ENCODE peak calls at places on chromosomes 11 and 22, in four cellular contexts. One of them, this sample, is unnamed.

GRCh38 chr22:19824197-19825015 is 30.3 kb downstream of the GNB1L start:
- DNase-seq in C1 segment of cervical spinal cord: no peak
- DNase-seq in GOT3: no peak
- DNase-seq in iris pigment epithelial cell: no peak
- DNase-seq in this sample: no peak

GRCh38 chr22:26624788-26625187 is 3.0 kb downstream of the CRYBA4 start:
- DNase-seq in C1 segment of cervical spinal cord: no peak
- DNase-seq in GOT3: no peak
- DNase-seq in iris pigment epithelial cell: no peak
- DNase-seq in this sample: no peak

GRCh38 chr22:19361501-19362103 is 69.9 kb downstream of the HIRA start:
- DNase-seq in C1 segment of cervical spinal cord: no peak
- DNase-seq in GOT3: no peak
- DNase-seq in iris pigment epithelial cell: peak
- DNase-seq in this sample: no peak

GRCh38 chr11:92393218-92393617 is 168.6 kb downstream of the FAT3 start:
- DNase-seq in C1 segment of cervical spinal cord: no peak
- DNase-seq in GOT3: no peak
- DNase-seq in iris pigment epithelial cell: no peak
- DNase-seq in this sample: no peak

GRCh38 chr11:77407613-77408012 is 66.3 kb downstream of the PAK1 start:
- DNase-seq in C1 segment of cervical spinal cord: no peak
- DNase-seq in GOT3: no peak
- DNase-seq in iris pigment epithelial cell: peak
- DNase-seq in this sample: peak

GRCh38 chr22:27212617-27213177 is 555.3 kb downstream of the MIAT start:
- DNase-seq in C1 segment of cervical spinal cord: no peak
- DNase-seq in GOT3: peak
- DNase-seq in iris pigment epithelial cell: peak
- DNase-seq in this sample: peak

GRCh38 chr11:62753736-62754603 is at the start of gene ZBTB3:
- DNase-seq in C1 segment of cervical spinal cord: peak
- DNase-seq in GOT3: peak
- DNase-seq in iris pigment epithelial cell: peak
- DNase-seq in this sample: peak

GRCh38 chr11:57712256-57713150 is at the start of gene TMX2:
- DNase-seq in C1 segment of cervical spinal cord: peak
- DNase-seq in GOT3: peak
- DNase-seq in iris pigment epithelial cell: peak
- DNase-seq in this sample: peak

GRCh38 chr11:111347723-111348115 is 31.4 kb downstream of the POU2AF1 start:
- DNase-seq in C1 segment of cervical spinal cord: no peak
- DNase-seq in GOT3: no peak
- DNase-seq in iris pigment epithelial cell: peak
- DNase-seq in this sample: no peak

GRCh38 chr11:15493921-15494630 is 379.4 kb downstream of the INSC start:
- DNase-seq in C1 segment of cervical spinal cord: no peak
- DNase-seq in GOT3: no peak
- DNase-seq in iris pigment epithelial cell: no peak
- DNase-seq in this sample: peak

GRCh38 chr22:22698263-22698750 is 53.9 kb downstream of the GGTLC2 start:
- DNase-seq in C1 segment of cervical spinal cord: no peak
- DNase-seq in GOT3: no peak
- DNase-seq in iris pigment epithelial cell: no peak
- DNase-seq in this sample: no peak

GRCh38 chr11:116703421-116703820 is 69.4 kb downstream of the BUD13 start:
- DNase-seq in C1 segment of cervical spinal cord: no peak
- DNase-seq in GOT3: no peak
- DNase-seq in iris pigment epithelial cell: no peak
- DNase-seq in this sample: no peak

GRCh38 chr11:133576351-133576750 is 44.0 kb upstream of the OPCML start:
- DNase-seq in C1 segment of cervical spinal cord: no peak
- DNase-seq in GOT3: no peak
- DNase-seq in iris pigment epithelial cell: no peak
- DNase-seq in this sample: no peak

GRCh38 chr11:65129649-65130441 is 4.5 kb downstream of the SYVN1 start:
- DNase-seq in C1 segment of cervical spinal cord: no peak
- DNase-seq in GOT3: no peak
- DNase-seq in iris pigment epithelial cell: no peak
- DNase-seq in this sample: no peak

GRCh38 chr11:121408830-121409229 is 43.3 kb upstream of the SORL1 start:
- DNase-seq in C1 segment of cervical spinal cord: no peak
- DNase-seq in GOT3: no peak
- DNase-seq in iris pigment epithelial cell: no peak
- DNase-seq in this sample: no peak

GRCh38 chr11:43789700-43790443 is 90.8 kb upstream of the ALKBH3 start:
- DNase-seq in C1 segment of cervical spinal cord: no peak
- DNase-seq in GOT3: no peak
- DNase-seq in iris pigment epithelial cell: peak
- DNase-seq in this sample: peak

GRCh38 chr11:3134218-3134621 is 30.9 kb downstream of the OSBPL5 start:
- DNase-seq in C1 segment of cervical spinal cord: no peak
- DNase-seq in GOT3: no peak
- DNase-seq in iris pigment epithelial cell: no peak
- DNase-seq in this sample: no peak